ENCODE peak calls at places on chromosomes 3 and 15, in four cellular contexts. X, K, U and L are unnamed samples. For H3K4me1, the result is how much of the 10 kb centered on the place peaks cover.

GRCh38 chr3:54772707-54773106 is 155.2 kb downstream of the LRTM1 start:
- DNase-seq in K (no peak), U (no peak), X (no peak), L (no peak)

GRCh38 chr3:40652072-40652471 is 127.3 kb downstream of the ZNF621 start:
- DNase-seq in K (no peak), X (no peak), U (no peak), L (no peak)

GRCh38 chr3:22297436-22297835 is 546.4 kb upstream of the ZNF385D start:
- DNase-seq in U (no peak), K (peak), X (no peak), L (no peak)

GRCh38 chr15:33091983-33092688 is 102.4 kb downstream of the FMN1 start:
- DNase-seq in K (peak), U (no peak), X (no peak), L (no peak)

GRCh38 chr3:11514191-11514770 is 129.4 kb downstream of the VGLL4 start:
- DNase-seq in X (peak), K (peak), U (no peak), L (no peak)

GRCh38 chr15:79543097-79543496 is 111.0 kb downstream of the MINAR1 start:
- DNase-seq in U (no peak), X (no peak), K (no peak), L (no peak)

GRCh38 chr15:28930011-28930410 is 44.2 kb downstream of the APBA2 start:
- DNase-seq in X (no peak), U (no peak), K (no peak), L (no peak)

GRCh38 chr15:74793135-74794028 is 11.5 kb downstream of the CSK start:
- DNase-seq in X (no peak), K (no peak), U (no peak), L (peak)

GRCh38 chr15:23467110-23467600 is 20.1 kb upstream of the GOLGA6L2 start:
- DNase-seq in U (no peak), X (no peak), K (peak), L (no peak)

GRCh38 chr3:15501126-15501525 is 20.4 kb downstream of the COLQ start:
- DNase-seq in X (peak), K (no peak), U (no peak), L (no peak)

GRCh38 chr3:78974181-78974770 is 793.5 kb downstream of the ROBO1 start:
- DNase-seq in K (no peak), U (no peak), X (no peak), L (no peak)
- H3K4me3 ChIP-seq in K (peak), U (no peak), X (no peak), L (no peak)

DNA sequence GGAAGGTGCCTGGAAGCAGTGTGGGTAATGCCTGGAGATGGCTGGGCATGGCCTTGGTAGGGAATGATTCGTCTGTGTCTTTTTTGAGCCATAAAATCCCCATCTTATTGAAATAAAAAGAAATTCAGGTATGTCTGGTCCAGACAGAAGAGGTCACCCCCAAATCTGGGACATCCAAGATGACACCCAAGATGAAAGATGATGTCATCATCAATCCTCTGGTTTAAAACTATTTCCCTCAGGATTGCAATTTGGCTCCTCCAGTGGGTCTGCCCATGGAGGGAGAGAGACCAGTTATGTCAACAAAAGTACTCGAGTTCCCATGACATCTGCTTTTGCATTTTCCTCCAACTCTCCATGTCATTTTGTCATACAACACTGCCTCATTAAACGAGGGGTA is 16.7 kb upstream of the CCR9 start:
- DNase-seq in K (no peak), X (no peak), U (no peak), L (no peak)
- H3K4me1 ChIP-seq in K (under half), X (under half), U (under half), L (under half)

GRCh38 chr3:150609988-150610387 is 6.9 kb downstream of the SELENOT start:
- DNase-seq in X (no peak), K (no peak), U (no peak), L (no peak)

GRCh38 chr3:150605998-150606641 is 3.0 kb downstream of the SELENOT start:
- DNase-seq in K (no peak), X (no peak), U (no peak), L (no peak)

GRCh38 chr3:150603888-150604319 is 783 bp downstream of the SELENOT start:
- DNase-seq in K (peak), U (no peak), X (no peak), L (no peak)

GRCh38 chr3:150610785-150611184 is 7.7 kb downstream of the SELENOT start:
- DNase-seq in K (peak), U (no peak), X (no peak), L (no peak)

GRCh38 chr3:150607267-150608065 is 4.3 kb downstream of the SELENOT start:
- DNase-seq in U (no peak), X (no peak), K (no peak), L (no peak)
- H3K4me3 ChIP-seq in U (no peak), X (no peak), K (no peak), L (no peak)

GRCh38 chr3:172054115-172054764 is 14.9 kb downstream of the FNDC3B start:
- DNase-seq in K (no peak), X (no peak), U (no peak), L (no peak)
- H3K4me1 ChIP-seq in K (under half), X (under half), U (under half), L (under half)